ENCODE peak calls at places on chromosomes 3 and 15, in five cellular contexts. Q is AG10803, W is NCI-H2081, I is T follicular helper cell, T is HT-29. X is an unnamed sample.

GRCh38 chr3:131174752-131175151 is 148.1 kb downstream of the NEK11 start:
- DNase-seq in W (no peak), Q (peak), I (no peak), T (no peak), X (no peak)

GRCh38 chr3:128618398-128618726 is 32.3 kb downstream of the RPN1 start:
- DNase-seq in Q (no peak), I (no peak), W (no peak), T (peak), X (no peak)

GRCh38 chr3:149340310-149340933 is 7.0 kb upstream of the TM4SF18 start:
- DNase-seq in T (no peak), I (no peak), Q (peak), W (peak), X (peak)

GRCh38 chr3:69364354-69364753 is 21.5 kb downstream of the FRMD4B start:
- DNase-seq in T (no peak), Q (peak), I (no peak), W (no peak), X (no peak)

GRCh38 chr15:36831915-36832310 is 252.5 kb downstream of the CDIN1 start:
- DNase-seq in W (peak), T (peak), Q (no peak), I (no peak), X (peak)

GRCh38 chr15:45314960-45315359 is 62.9 kb downstream of the SLC28A2 start:
- DNase-seq in Q (peak), T (peak), W (no peak), I (no peak), X (no peak)

GRCh38 chr15:63050737-63051700 is 8.5 kb downstream of the TPM1 start:
- DNase-seq in W (peak), Q (peak), T (peak), I (no peak), X (no peak)

GRCh38 chr15:52288051-52288942 is 7.3 kb downstream of the MYO5C start:
- DNase-seq in W (peak), Q (no peak), T (peak), I (no peak), X (peak)

GRCh38 chr15:47514251-47514652 is 203.1 kb upstream of the SEMA6D start:
- DNase-seq in W (no peak), T (no peak), I (no peak), Q (peak), X (no peak)

GRCh38 chr3:183188895-183189462 is 26.4 kb upstream of the LAMP3 start:
- DNase-seq in T (peak), W (peak), I (no peak), Q (no peak), X (no peak)

GRCh38 chr3:53252105-53252946 is 3.5 kb downstream of the TKT start:
- DNase-seq in W (no peak), Q (no peak), I (no peak), T (no peak), X (no peak)

GRCh38 chr3:171213178-171213577 is 186.7 kb upstream of the SLC2A2 start:
- DNase-seq in T (no peak), W (no peak), Q (no peak), I (no peak), X (no peak)

GRCh38 chr3:81393251-81393650 is 368.2 kb downstream of the GBE1 start:
- DNase-seq in T (no peak), I (no peak), W (no peak), Q (peak), X (no peak)

GRCh38 chr3:102144063-102144462 is 290.8 kb upstream of the ZPLD1 start:
- DNase-seq in W (no peak), Q (no peak), T (no peak), I (no peak), X (no peak)